ENCODE peak calls at places on chromosomes 16 and 17, in four cellular contexts. K is HFFc6; I is PC-3; E is CD8-positive, alpha-beta T cell. C is an unnamed sample.

GRCh38 chr16:15639061-15639568 is 3.8 kb downstream of the MARF1 start:
- DNase-seq in K (no peak), I (no peak), E (no peak), C (no peak)

GRCh38 chr17:83125515-83126274 is 46.3 kb downstream of the METRNL start:
- DNase-seq in K (no peak), I (no peak), E (no peak), C (no peak)

GRCh38 chr17:36715951-36716350 is 114.6 kb downstream of the MRM1 start:
- DNase-seq in K (no peak), I (no peak), E (no peak), C (no peak)

GRCh38 chr17:11298401-11298800 is 57.4 kb downstream of the SHISA6 start:
- DNase-seq in K (no peak), I (no peak), E (no peak), C (no peak)

GRCh38 chr16:65524231-65524630 is 402.4 kb upstream of the CDH11 start:
- DNase-seq in K (no peak), I (no peak), E (no peak), C (no peak)

GRCh38 chr17:42179911-42180410 is 981 bp downstream of the KCNH4 start:
- DNase-seq in K (no peak), I (no peak), E (no peak), C (peak)

GRCh38 chr17:69414408-69415274 is at the start of gene MAP2K6:
- DNase-seq in K (peak), I (peak), E (peak), C (peak)

GRCh38 chr16:85202631-85203461 is 90.6 kb upstream of the CIBAR2 start:
- DNase-seq in K (peak), I (no peak), E (no peak), C (no peak)

GRCh38 chr17:14813649-14814048 is 451.5 kb downstream of the PMP22 start:
- DNase-seq in K (no peak), I (peak), E (no peak), C (no peak)

GRCh38 chr16:85902366-85903155 is 3.6 kb downstream of the IRF8 start:
- DNase-seq in K (no peak), I (no peak), E (peak), C (peak)

GRCh38 chr16:29943846-29944669 is 17.8 kb upstream of the TMEM219 start:
- DNase-seq in K (peak), I (peak), E (no peak), C (no peak)

GRCh38 chr17:55746466-55746865 is 4.4 kb upstream of the PCTP start:
- DNase-seq in K (no peak), I (no peak), E (no peak), C (no peak)

GRCh38 chr17:75876938-75877751 is 1.2 kb downstream of the TRIM47 start:
- DNase-seq in K (peak), I (peak), E (no peak), C (no peak)

GRCh38 chr16:49884033-49884707 is 28.3 kb upstream of the ZNF423 start:
- DNase-seq in K (no peak), I (no peak), E (no peak), C (no peak)

GRCh38 chr17:81129711-81130367 is 35.5 kb upstream of the PVALEF start:
- DNase-seq in K (no peak), I (no peak), E (no peak), C (no peak)

GRCh38 chr17:52159159-52159809 is 770 bp upstream of the CA10 start:
- DNase-seq in K (no peak), I (no peak), E (no peak), C (no peak)

GRCh38 chr17:48613862-48614694 is 1.0 kb downstream of the HOXB8 start:
- DNase-seq in K (no peak), I (no peak), E (no peak), C (peak)

GRCh38 chr16:84995666-84996065 is 15.7 kb downstream of the ZDHHC7 start:
- DNase-seq in K (no peak), I (no peak), E (no peak), C (no peak)

GRCh38 chr17:83199500-83200201 is 120.2 kb downstream of the METRNL start:
- DNase-seq in K (peak), I (peak), E (peak), C (peak)

GRCh38 chr17:28298449-28298848 is 20.6 kb upstream of the TMEM97 start:
- DNase-seq in K (no peak), I (no peak), E (no peak), C (no peak)

GRCh38 chr16:85871756-85872155 is 27.2 kb upstream of the IRF8 start:
- DNase-seq in K (no peak), I (no peak), E (no peak), C (no peak)

GRCh38 chr17:61426482-61427304 is 25.5 kb upstream of the TBX4 start:
- DNase-seq in K (peak), I (peak), E (no peak), C (no peak)

GRCh38 chr16:67923414-67924127 is 8.1 kb downstream of the CTRL start:
- DNase-seq in K (no peak), I (no peak), E (no peak), C (no peak)

GRCh38 chr17:80899402-80900268 is 92.0 kb upstream of the CHMP6 start:
- DNase-seq in K (no peak), I (peak), E (peak), C (no peak)

GRCh38 chr17:28974451-28974850 is 23.1 kb upstream of the PHF12 start:
- DNase-seq in K (no peak), I (no peak), E (no peak), C (no peak)

GRCh38 chr16:57938936-57939871 is 31.7 kb downstream of the CNGB1 start:
- DNase-seq in K (peak), I (peak), E (no peak), C (no peak)
- TF ChIP-seq CTCF in K (peak), I (peak), E (no peak), C (no peak)

GRCh38 chr17:79843475-79843916 is 4.3 kb upstream of the CBX4 start:
- DNase-seq in K (no peak), I (no peak), E (no peak), C (peak)

GRCh38 chr17:79843917-79844815 is 4.9 kb upstream of the CBX4 start:
- DNase-seq in K (peak), I (peak), E (no peak), C (no peak)

GRCh38 chr17:79842136-79842655 is 3.0 kb upstream of the CBX4 start:
- DNase-seq in K (no peak), I (no peak), E (no peak), C (no peak)

GRCh38 chr17:79841369-79842135 is 2.3 kb upstream of the CBX4 start:
- DNase-seq in K (no peak), I (no peak), E (no peak), C (no peak)

GRCh38 chr17:79842656-79843474 is 3.6 kb upstream of the CBX4 start:
- DNase-seq in K (no peak), I (peak), E (no peak), C (peak)
- TF ChIP-seq CTCF in K (no peak), I (peak), E (no peak), C (no peak)

DNA sequence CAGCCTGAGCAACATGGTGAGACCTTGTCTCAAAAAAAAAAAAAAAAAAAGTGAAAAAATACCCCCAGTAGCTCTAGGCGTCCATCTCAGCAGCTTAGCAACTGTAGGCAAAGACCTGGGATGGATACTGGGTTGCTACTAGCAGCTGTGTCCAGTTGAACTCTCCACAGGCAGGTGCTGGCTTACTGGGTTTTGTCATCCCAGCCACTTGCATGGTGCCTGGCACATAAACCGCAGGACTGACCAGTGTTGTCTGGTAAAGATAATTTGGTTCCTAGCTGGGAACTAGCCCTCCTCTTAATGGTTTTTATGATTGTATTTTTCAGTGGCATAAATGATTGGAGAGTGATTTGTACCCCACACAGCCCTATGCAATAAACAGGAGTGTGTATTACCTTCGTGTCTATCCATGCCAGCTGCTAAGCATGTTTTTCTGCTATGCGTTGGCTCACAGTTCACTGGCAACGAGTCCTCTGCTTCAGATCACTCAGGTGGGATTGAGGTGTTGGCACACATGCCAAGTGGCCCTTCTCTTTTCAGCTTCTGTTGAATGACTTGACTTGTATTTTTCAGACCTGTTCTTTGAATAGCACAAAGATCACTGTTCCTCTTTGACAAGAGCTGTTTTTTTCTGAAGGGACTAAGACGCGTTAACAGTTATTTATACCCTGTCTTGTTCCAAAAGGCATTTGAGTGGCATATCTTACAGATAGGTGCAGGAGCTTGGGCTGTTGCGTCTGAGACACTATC is 352.9 kb downstream of the SNX29 start:
- DNase-seq in K (no peak), I (no peak), E (no peak), C (no peak)
- TF ChIP-seq CTCF in K (no peak), I (no peak), E (no peak), C (no peak)

DNA sequence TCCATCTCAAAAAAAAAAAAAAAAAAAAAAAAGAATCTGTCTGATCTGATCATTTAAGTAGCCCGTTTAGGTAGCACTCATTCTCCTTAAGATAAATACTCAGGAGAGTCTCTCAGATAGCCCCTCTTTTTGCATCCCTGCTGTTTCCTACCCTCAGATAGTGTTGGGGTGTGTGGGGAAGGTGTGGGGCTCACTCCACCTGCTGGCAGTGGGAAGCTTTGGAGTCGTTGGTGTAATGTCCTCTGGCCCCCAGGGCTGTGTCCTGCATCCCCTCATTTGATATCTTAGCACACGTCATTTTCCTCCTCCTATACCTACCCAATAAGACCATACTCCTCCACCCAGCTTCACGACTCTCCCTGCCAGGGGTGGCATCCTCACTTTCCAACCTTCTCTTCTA is 20.5 kb upstream of the MYH10 start:
- DNase-seq in K (no peak), I (no peak), E (no peak), C (no peak)
- TF ChIP-seq CTCF in K (no peak), I (no peak), E (no peak), C (no peak)

GRCh38 chr16:53059672-53060071 is 4.9 kb downstream of the CHD9 start:
- DNase-seq in K (no peak), I (no peak), E (no peak), C (no peak)

GRCh38 chr16:53061256-53061655 is 6.5 kb downstream of the CHD9 start:
- DNase-seq in K (no peak), I (no peak), E (no peak), C (no peak)

GRCh38 chr16:53064179-53064578 is 9.4 kb downstream of the CHD9 start:
- DNase-seq in K (no peak), I (no peak), E (no peak), C (no peak)

GRCh38 chr16:53058882-53059281 is 4.1 kb downstream of the CHD9 start:
- DNase-seq in K (no peak), I (no peak), E (no peak), C (no peak)

DNA sequence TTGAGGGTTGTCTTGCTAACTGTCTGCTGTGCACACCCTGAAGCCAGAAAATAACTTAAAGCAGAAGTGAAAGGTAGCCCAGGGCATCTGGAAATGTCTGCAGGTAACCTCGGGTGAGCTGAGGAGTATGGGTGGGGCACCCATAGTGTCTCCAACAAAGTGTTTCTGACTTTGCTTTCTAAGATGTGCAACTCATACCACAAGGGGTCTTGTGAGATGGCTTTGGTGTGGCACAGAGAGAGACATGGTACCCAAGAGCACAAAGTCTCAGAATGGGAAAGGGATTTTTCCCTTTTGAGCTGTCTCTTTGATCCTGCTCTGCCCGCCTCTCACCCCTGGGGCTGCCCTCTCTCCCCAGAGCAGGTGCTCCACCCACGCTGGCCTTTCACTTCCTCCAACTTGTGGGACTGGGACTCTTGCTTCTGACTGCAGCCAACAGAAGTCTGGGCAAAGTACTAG is 6.9 kb downstream of the CHD9 start:
- DNase-seq in K (no peak), I (no peak), E (no peak), C (peak)
- TF ChIP-seq CTCF in K (no peak), I (no peak), E (no peak), C (no peak)

DNA sequence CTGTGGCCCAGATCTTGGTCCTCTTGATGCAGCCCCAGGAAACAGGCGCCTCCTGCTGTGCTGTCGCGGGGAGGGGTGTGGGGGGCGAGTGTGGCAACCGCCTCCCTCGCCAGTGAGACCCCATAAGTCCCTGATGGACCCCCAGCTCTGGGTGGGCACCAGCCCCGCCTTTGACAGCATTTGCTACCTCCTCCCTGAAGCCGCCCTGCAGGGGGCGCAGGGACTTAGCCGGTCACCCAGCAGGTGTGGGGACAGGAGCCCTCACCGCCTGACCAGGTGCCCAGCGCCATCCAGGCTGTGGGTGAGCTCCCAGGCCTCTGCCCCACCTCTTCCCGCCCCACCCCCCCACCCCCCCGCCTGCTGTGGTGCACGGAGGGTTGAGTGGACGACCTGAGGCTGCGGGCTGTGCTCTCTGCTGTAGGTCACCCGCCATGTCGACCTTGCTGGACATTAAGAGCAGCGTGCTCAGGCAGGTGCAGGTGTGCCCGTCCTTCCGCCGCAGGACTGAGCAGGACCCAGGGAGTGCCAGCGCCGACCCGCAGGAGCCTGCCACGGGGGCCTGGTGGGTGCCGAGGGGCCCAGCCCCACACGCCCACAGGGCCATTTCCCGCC is 4.8 kb downstream of the BAIAP3 start:
- DNase-seq in K (no peak), I (peak), E (no peak), C (no peak)
- TF ChIP-seq CTCF in K (peak), I (peak), E (no peak), C (no peak)

GRCh38 chr16:12271006-12271405 is 294.5 kb downstream of the SNX29 start:
- DNase-seq in K (peak), I (peak), E (no peak), C (no peak)
- TF ChIP-seq CTCF in K (peak), I (peak), E (no peak), C (no peak)

GRCh38 chr16:26791166-26791565 is 275.6 kb upstream of the C16orf82 start:
- DNase-seq in K (no peak), I (no peak), E (no peak), C (no peak)

DNA sequence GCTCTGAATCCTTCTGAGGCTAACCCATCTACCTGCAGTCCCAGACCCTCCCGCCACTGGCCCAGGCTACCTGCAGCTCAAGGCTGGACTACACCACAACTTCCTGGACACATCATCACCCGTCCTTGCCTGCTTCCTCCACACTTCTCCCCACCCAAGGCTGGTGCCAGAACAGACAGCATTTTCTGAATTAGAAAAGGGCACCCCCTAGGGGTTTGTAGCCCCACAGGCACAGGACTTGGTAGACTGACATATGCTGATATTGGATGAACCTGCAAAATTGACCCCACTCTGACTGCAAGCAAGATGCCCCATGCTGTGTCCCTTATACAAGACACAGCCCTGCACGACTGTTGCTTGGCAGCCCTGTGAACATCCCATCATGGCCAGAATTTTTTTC is 271.5 kb upstream of the C16orf82 start:
- DNase-seq in K (no peak), I (no peak), E (no peak), C (no peak)
- TF ChIP-seq CTCF in K (peak), I (no peak), E (no peak), C (no peak)

GRCh38 chr16:1825381-1825863 is 1.2 kb downstream of the HAGH start:
- DNase-seq in K (no peak), I (no peak), E (no peak), C (no peak)
- TF ChIP-seq CTCF in K (no peak), I (no peak), E (no peak), C (no peak)

GRCh38 chr17:58520843-58521430 is 6.5 kb upstream of the MTMR4 start:
- DNase-seq in K (no peak), I (peak), E (no peak), C (no peak)
- TF ChIP-seq CTCF in K (peak), I (peak), E (no peak), C (no peak)